ENCODE peak calls at places on chromosome 22, in nine cellular contexts. W is HAP-1; B is osteoblast; X is prostate gland; E is colonic mucosa; L is right lobe of liver; D is effector memory CD4-positive, alpha-beta T cell; T is upper lobe of right lung; Q is left ventricle myocardium inferior. S is an unnamed sample. For H3K36me3 and H3K4me1, the result is how much of the 10 kb centered on the place peaks cover.

GRCh38 chr22:36457688-36458450 is 23.6 kb downstream of the TXN2 start:
- DNase-seq in B (peak), T (no peak), E (no peak), L (no peak), X (no peak), Q (peak), D (no peak), W (no peak), S (no peak)

GRCh38 chr22:19873138-19873959 is 18.7 kb upstream of the GNB1L start:
- DNase-seq in E (peak), B (peak), T (peak), W (no peak), L (peak), X (no peak), D (no peak), Q (no peak), S (peak)

GRCh38 chr22:42431401-42432019 is 693 bp downstream of the NFAM1 start:
- DNase-seq in L (no peak), W (no peak), B (peak), X (no peak), Q (no peak), D (no peak), E (no peak), T (no peak), S (no peak)

GRCh38 chr22:22023581-22024137 is 41.1 kb upstream of the TOP3B start:
- DNase-seq in X (no peak), W (no peak), E (no peak), D (no peak), L (no peak), Q (no peak), T (no peak), B (no peak), S (no peak)

GRCh38 chr22:46953968-46954755 is 191.7 kb downstream of the TBC1D22A start:
- DNase-seq in X (no peak), B (peak), T (no peak), E (no peak), D (no peak), W (no peak), L (no peak), Q (no peak), S (no peak)

GRCh38 chr22:37496651-37497599 is 10.7 kb upstream of the MFNG start:
- DNase-seq in Q (no peak), E (no peak), B (peak), X (no peak), L (no peak), T (no peak), D (no peak), W (no peak), S (no peak)

GRCh38 chr22:33083212-33083611 is 25.0 kb upstream of the SYN3 start:
- DNase-seq in W (no peak), X (no peak), Q (no peak), T (no peak), L (no peak), B (no peak), E (no peak), D (no peak), S (no peak)

GRCh38 chr22:16955678-16956210 is 52.3 kb downstream of the GAB4 start:
- DNase-seq in L (no peak), X (no peak), W (no peak), B (no peak), D (no peak), Q (no peak), T (no peak), E (no peak), S (no peak)

GRCh38 chr22:30048711-30049110 is 31.6 kb upstream of the HORMAD2 start:
- DNase-seq in Q (no peak), L (no peak), B (no peak), T (no peak), X (no peak), W (no peak), E (no peak), D (no peak), S (no peak)

GRCh38 chr22:31148953-31149627 is 8.8 kb upstream of the PLA2G3 start:
- DNase-seq in E (peak), Q (peak), L (peak), W (peak), D (no peak), B (peak), X (peak), T (peak), S (peak)

GRCh38 chr22:35842954-35843353 is 125.3 kb downstream of the APOL5 start:
- DNase-seq in X (no peak), L (peak), T (no peak), W (peak), B (peak), D (no peak), E (peak), Q (no peak), S (no peak)

GRCh38 chr22:28229566-28230483 is 310.8 kb upstream of the PITPNB start:
- DNase-seq in X (no peak), D (no peak), B (peak), W (no peak), E (no peak), Q (no peak), T (no peak), L (no peak), S (no peak)

GRCh38 chr22:29647954-29648737 is 44.7 kb downstream of the NF2 start:
- DNase-seq in W (no peak), E (no peak), B (no peak), T (no peak), Q (no peak), D (no peak), X (peak), L (no peak), S (no peak)

GRCh38 chr22:30192427-30192826 is 54.1 kb downstream of the LIF start:
- DNase-seq in Q (no peak), W (no peak), B (no peak), D (no peak), X (no peak), T (no peak), L (no peak), E (no peak), S (no peak)

GRCh38 chr22:45885941-45886395 is 91.0 kb downstream of the WNT7B start:
- DNase-seq in X (no peak), Q (peak), L (peak), T (peak), E (no peak), D (no peak), B (peak), W (no peak), S (peak)

GRCh38 chr22:19352217-19352616 is 60.7 kb upstream of the CLTCL1 start:
- DNase-seq in D (no peak), B (no peak), Q (no peak), T (no peak), W (no peak), E (no peak), L (no peak), X (no peak), S (no peak)

GRCh38 chr22:50303848-50304527 is 3.5 kb downstream of the PLXNB2 start:
- DNase-seq in D (no peak), E (peak), T (peak), X (peak), B (peak), L (peak), W (peak), Q (no peak), S (peak)

GRCh38 chr22:46072030-46072881 is 78.1 kb upstream of the PPARA start:
- DNase-seq in T (peak), W (peak), E (peak), B (peak), Q (peak), D (no peak), X (no peak), L (peak), S (peak)

GRCh38 chr22:42962295-42963230 is 52.4 kb downstream of the PACSIN2 start:
- DNase-seq in T (peak), X (peak), E (peak), B (no peak), Q (no peak), D (no peak), L (no peak), W (no peak), S (peak)

GRCh38 chr22:39908737-39909136 is 7.9 kb downstream of the GRAP2 start:
- DNase-seq in E (no peak), L (no peak), B (no peak), T (no peak), D (peak), Q (no peak), X (no peak), W (no peak), S (no peak)

GRCh38 chr22:35811670-35812069 is 94.0 kb downstream of the APOL5 start:
- DNase-seq in E (no peak), T (no peak), W (no peak), D (no peak), X (no peak), Q (no peak), L (no peak), B (no peak), S (no peak)

GRCh38 chr22:47286590-47286989 is 524.1 kb downstream of the TBC1D22A start:
- DNase-seq in W (no peak), B (peak), Q (no peak), E (no peak), T (peak), X (no peak), D (no peak), L (no peak), S (no peak)

GRCh38 chr22:22009661-22010060 is 27.1 kb upstream of the TOP3B start:
- DNase-seq in W (no peak), Q (no peak), D (no peak), E (no peak), T (no peak), X (no peak), L (no peak), B (no peak), S (no peak)

GRCh38 chr22:35631597-35631996 is 14.5 kb upstream of the MB start:
- DNase-seq in X (no peak), Q (no peak), T (peak), B (no peak), E (peak), L (peak), W (peak), D (no peak), S (peak)

GRCh38 chr22:37560682-37561208 is 465 bp downstream of the CDC42EP1 start:
- DNase-seq in D (no peak), W (peak), E (no peak), B (peak), T (peak), X (no peak), Q (peak), L (peak), S (peak)

GRCh38 chr22:50696799-50697561 is 24.4 kb downstream of the SHANK3 start:
- DNase-seq in Q (peak), D (no peak), L (peak), E (no peak), X (no peak), B (peak), W (no peak), T (peak), S (peak)

GRCh38 chr22:44838316-44839016 is 86.1 kb downstream of the ARHGAP8 start:
- DNase-seq in E (no peak), T (no peak), D (no peak), L (no peak), B (peak), Q (no peak), W (no peak), X (no peak), S (no peak)

GRCh38 chr22:37186228-37186996 is 1.6 kb downstream of the C1QTNF6 start:
- DNase-seq in W (peak), E (no peak), Q (peak), D (no peak), X (no peak), L (peak), T (peak), B (peak), S (peak)

GRCh38 chr22:36922097-36922608 is 8.7 kb downstream of the CSF2RB start:
- DNase-seq in W (no peak), L (no peak), T (no peak), E (no peak), D (no peak), Q (no peak), B (peak), X (no peak), S (no peak)

GRCh38 chr22:42814215-42814614 is 42.9 kb downstream of the ARFGAP3 start:
- DNase-seq in Q (no peak), E (no peak), W (no peak), T (no peak), L (no peak), D (no peak), X (no peak), B (peak), S (no peak)

GRCh38 chr22:45553333-45554039 is 50.8 kb downstream of the FBLN1 start:
- DNase-seq in X (peak), D (no peak), E (peak), L (peak), Q (peak), B (peak), W (peak), T (peak), S (peak)

GRCh38 chr22:30541979-30542810 is 4.3 kb downstream of the SEC14L6 start:
- DNase-seq in D (no peak), B (no peak), Q (no peak), L (no peak), X (no peak), T (peak), E (no peak), W (no peak), S (peak)

DNA sequence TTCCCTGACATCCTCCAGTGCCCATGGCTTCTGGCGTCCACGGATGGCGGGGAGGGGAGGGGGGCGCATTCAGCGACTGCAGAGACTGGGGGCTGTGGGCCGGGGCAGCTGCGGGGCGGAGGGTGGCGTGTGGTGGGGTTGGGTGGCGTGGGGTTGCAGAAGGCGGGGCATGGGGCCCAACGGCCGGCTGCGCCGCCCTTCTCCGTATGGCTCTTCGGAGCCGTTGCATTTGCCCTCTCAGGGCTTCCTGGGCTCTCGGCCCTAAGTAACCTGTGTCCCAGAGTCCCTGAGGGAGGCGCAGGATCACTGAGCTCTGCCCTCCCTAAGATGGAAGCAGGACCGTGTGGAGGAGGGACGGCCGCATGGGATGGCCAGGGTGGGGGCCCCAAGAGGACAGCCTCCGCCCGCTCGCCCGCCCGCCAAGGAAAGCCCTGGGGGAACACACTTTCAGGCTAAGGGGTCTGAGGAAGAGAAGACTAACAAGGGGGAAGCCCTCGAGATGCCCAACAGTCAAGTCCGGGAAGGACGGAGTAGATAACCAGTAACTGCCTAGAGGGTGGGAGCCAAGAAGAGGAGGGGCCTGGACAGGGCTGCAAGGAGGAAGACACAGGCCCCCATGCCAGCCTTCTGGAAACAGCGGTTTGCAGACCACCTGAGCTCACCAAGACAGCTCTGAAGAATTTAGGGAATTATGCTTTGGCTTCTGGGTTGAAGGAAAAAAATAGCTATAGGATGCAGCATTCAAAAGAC is 9.2 kb upstream of the AIFM3 start:
- DNase-seq in B (peak), D (no peak), E (peak), T (peak), L (no peak), X (no peak), W (peak), Q (peak), S (peak)
- H3K4me3 ChIP-seq in B (peak), D (peak), E (peak), T (peak), L (peak), X (peak), W (peak), Q (peak), S (peak)

DNA sequence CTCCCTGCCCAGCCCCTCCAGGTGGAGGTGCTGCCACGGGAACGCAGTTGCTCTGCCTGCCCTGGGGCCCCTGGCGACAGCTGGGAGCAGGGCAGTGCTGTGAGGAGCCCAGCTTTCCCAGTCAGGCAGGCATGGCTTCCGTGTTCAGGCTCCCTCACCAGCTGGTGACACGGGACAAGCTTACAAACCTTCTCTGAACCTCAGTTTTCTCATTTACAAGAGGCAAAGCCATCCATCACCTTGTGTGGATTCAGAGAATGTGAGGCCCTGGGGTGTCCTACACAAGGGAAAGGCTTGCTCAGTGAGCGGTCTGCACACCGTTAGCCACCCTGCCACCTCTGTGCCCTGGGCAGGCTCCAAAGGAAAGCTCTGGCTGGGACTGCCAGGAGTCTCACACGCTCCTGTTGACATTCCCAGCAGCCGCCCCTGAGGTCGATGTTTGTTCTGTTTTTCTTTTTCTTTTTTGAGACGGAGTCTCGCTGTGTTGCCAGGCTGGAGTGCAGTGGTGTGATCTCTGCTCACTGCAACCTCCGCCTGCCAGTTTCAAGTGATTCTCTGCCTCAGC is 23.5 kb downstream of the SUN2 start:
- DNase-seq in B (peak), T (peak), D (no peak), L (peak), Q (no peak), E (no peak), W (no peak), X (no peak), S (no peak)
- H3K36me3 ChIP-seq in B (half or more), T (half or more), D (half or more), L (under half), Q (half or more), E (under half), W (half or more), X (under half), S (half or more)

GRCh38 chr22:24518228-24518627 is 23.1 kb downstream of the UPB1 start:
- DNase-seq in Q (no peak), L (no peak), T (no peak), E (no peak), D (no peak), W (no peak), X (no peak), B (no peak), S (no peak)

GRCh38 chr22:24518774-24519485 is 23.8 kb downstream of the UPB1 start:
- DNase-seq in L (no peak), E (no peak), T (no peak), B (peak), X (no peak), D (no peak), W (no peak), Q (no peak), S (no peak)

GRCh38 chr22:24525416-24526037 is 29.4 kb downstream of the GUCD1 start:
- DNase-seq in E (peak), T (peak), B (peak), X (peak), D (peak), W (peak), L (peak), Q (peak), S (peak)

GRCh38 chr22:24523873-24524272 is 28.7 kb downstream of the UPB1 start:
- DNase-seq in T (no peak), B (peak), D (no peak), E (no peak), L (no peak), Q (no peak), X (no peak), W (no peak), S (no peak)

GRCh38 chr22:24521791-24522245 is 26.7 kb downstream of the UPB1 start:
- DNase-seq in X (peak), L (no peak), E (peak), W (peak), Q (no peak), T (peak), B (peak), D (no peak), S (peak)
- H3K4me1 ChIP-seq in X (under half), L (half or more), E (under half), W (under half), Q (under half), T (under half), B (under half), D (under half), S (under half)

DNA sequence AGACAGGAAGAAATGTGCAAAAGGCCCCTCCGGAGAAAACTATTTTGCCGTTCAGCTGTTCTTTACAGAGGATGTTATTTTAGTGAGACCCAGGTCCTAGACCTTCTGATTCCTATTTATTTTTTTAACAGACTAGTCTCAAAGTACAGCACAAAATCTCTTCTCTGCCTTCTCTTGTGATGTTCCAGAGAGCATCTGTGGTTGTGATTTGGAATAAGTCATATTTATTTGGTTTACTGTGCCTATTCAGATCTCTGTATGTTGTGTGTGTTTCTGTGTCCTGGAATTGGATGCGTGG is 20.1 kb downstream of the LHFPL7 start:
- DNase-seq in Q (no peak), L (no peak), T (no peak), D (no peak), X (no peak), W (no peak), B (no peak), E (no peak), S (no peak)
- H3K4me3 ChIP-seq in Q (no peak), L (no peak), T (no peak), D (no peak), X (no peak), W (no peak), B (no peak), E (no peak), S (no peak)

S was measured in lower lobe of right lung.